ENCODE peak calls at places on chromosome 21, in ten cellular contexts. F, U, G, T, X, L, Y, Q, D and J are unnamed samples. For H3K9me3, the result is how much of the 10 kb centered on the place peaks cover.

GRCh38 chr21:31198575-31198974 is 145.5 kb downstream of the TIAM1 start:
- DNase-seq in F (no peak), U (peak), G (no peak), T (no peak), X (peak), L (no peak), Y (no peak), Q (peak), D (peak), J (no peak)

GRCh38 chr21:40019076-40019475 is 151.8 kb downstream of the PCP4 start:
- DNase-seq in F (no peak), U (no peak), G (no peak), T (no peak), X (no peak), L (no peak), Y (no peak), Q (no peak), D (no peak), J (no peak)

GRCh38 chr21:40671721-40672120 is 175.2 kb downstream of the DSCAM start:
- DNase-seq in F (no peak), U (no peak), G (no peak), T (no peak), X (no peak), L (no peak), Y (no peak), Q (no peak), D (no peak), J (no peak)

GRCh38 chr21:34215911-34216310 is 142.5 kb downstream of the MRPS6 start:
- DNase-seq in F (no peak), U (no peak), G (no peak), T (no peak), X (no peak), L (no peak), Y (no peak), Q (no peak), D (no peak), J (no peak)

GRCh38 chr21:28714795-28715464 is 277.7 kb downstream of the LTN1 start:
- DNase-seq in F (no peak), U (no peak), G (no peak), T (no peak), X (peak), L (no peak), Y (no peak), Q (no peak), D (no peak), J (no peak)

GRCh38 chr21:44805226-44805625 is 3.6 kb upstream of the UBE2G2 start:
- DNase-seq in F (no peak), U (no peak), G (no peak), T (no peak), X (no peak), L (no peak), Y (no peak), Q (no peak), D (no peak), J (no peak)

GRCh38 chr21:23438081-23438480 is 2169.2 kb downstream of the MRPL39 start:
- DNase-seq in F (no peak), U (no peak), G (no peak), T (no peak), X (no peak), L (no peak), Y (no peak), Q (no peak), D (no peak), J (no peak)

GRCh38 chr21:16241500-16241963 is 511.8 kb downstream of the USP25 start:
- DNase-seq in F (peak), U (no peak), G (no peak), T (no peak), X (no peak), L (no peak), Y (no peak), Q (no peak), D (no peak), J (no peak)

GRCh38 chr21:35476616-35477395 is 427.7 kb upstream of the RUNX1 start:
- DNase-seq in F (no peak), U (no peak), G (no peak), T (no peak), X (peak), L (no peak), Y (no peak), Q (no peak), D (no peak), J (no peak)

GRCh38 chr21:35002879-35003722 is 46.0 kb downstream of the RUNX1 start:
- DNase-seq in F (no peak), U (no peak), G (no peak), T (no peak), X (peak), L (no peak), Y (no peak), Q (no peak), D (no peak), J (no peak)

DNA sequence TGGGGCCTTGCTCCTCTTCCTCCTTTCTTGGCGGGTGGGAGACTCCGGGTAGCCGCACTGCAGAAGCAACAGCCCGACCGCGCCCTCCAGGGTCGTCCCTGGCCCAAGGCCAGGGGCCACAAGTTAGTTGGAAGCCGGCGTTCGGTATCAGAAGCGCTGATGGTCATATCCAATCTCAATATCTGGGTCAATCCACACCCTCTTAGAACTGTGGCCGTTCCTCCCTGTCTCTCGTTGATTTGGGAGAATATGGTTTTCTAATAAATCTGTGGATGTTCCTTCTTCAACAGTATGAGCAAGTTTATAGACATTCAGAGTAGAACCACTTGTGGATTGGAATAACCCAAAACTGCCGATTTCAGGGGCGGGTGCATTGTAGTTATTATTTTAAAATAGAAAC is 2.5 kb downstream of the OLIG2 start:
- DNase-seq in F (no peak), U (no peak), G (no peak), T (no peak), X (no peak), L (no peak), Y (no peak), Q (no peak), D (no peak), J (no peak)
- H3K9me3 ChIP-seq in F (under half), U (under half), G (under half), T (under half), X (under half), L (under half), Y (under half), Q (under half), D (under half), J (under half)

GRCh38 chr21:42395302-42395701 is 550 bp downstream of the TMPRSS3 start:
- DNase-seq in F (no peak), U (no peak), G (no peak), T (no peak), X (no peak), L (peak), Y (no peak), Q (no peak), D (no peak), J (no peak)

GRCh38 chr21:42391297-42391696 is 4.6 kb downstream of the TMPRSS3 start:
- DNase-seq in F (no peak), U (no peak), G (no peak), T (no peak), X (no peak), L (no peak), Y (no peak), Q (no peak), D (no peak), J (no peak)

GRCh38 chr21:42393443-42393950 is 2.4 kb downstream of the TMPRSS3 start:
- DNase-seq in F (no peak), U (no peak), G (no peak), T (no peak), X (no peak), L (no peak), Y (no peak), Q (no peak), D (no peak), J (no peak)

GRCh38 chr21:42390696-42391095 is 5.2 kb downstream of the TMPRSS3 start:
- DNase-seq in F (no peak), U (no peak), G (no peak), T (no peak), X (no peak), L (no peak), Y (no peak), Q (no peak), D (no peak), J (no peak)

GRCh38 chr21:42392731-42393442 is 3.0 kb downstream of the TMPRSS3 start:
- DNase-seq in F (no peak), U (no peak), G (no peak), T (no peak), X (no peak), L (no peak), Y (no peak), Q (no peak), D (no peak), J (no peak)
- H3K9me3 ChIP-seq in F (under half), U (under half), G (under half), T (under half), X (under half), L (under half), Y (under half), Q (under half), D (under half), J (under half)

GRCh38 chr21:46059195-46059594 is 38.7 kb upstream of the COL6A2 start:
- DNase-seq in F (no peak), U (no peak), G (no peak), T (no peak), X (no peak), L (no peak), Y (no peak), Q (no peak), D (peak), J (no peak)
- H3K9me3 ChIP-seq in F (under half), U (under half), G (under half), T (under half), X (under half), L (under half), Y (under half), Q (under half), D (under half), J (under half)

GRCh38 chr21:8994640-8995511 is 1526.5 kb upstream of the TPTE start:
- DNase-seq in F (no peak), U (no peak), G (no peak), T (no peak), X (no peak), L (no peak), Y (no peak), Q (no peak), D (no peak), J (no peak)

GRCh38 chr21:8993284-8993942 is 1528.0 kb upstream of the TPTE start:
- DNase-seq in F (no peak), U (no peak), G (no peak), T (no peak), X (no peak), L (no peak), Y (no peak), Q (no peak), D (no peak), J (no peak)

GRCh38 chr21:8991968-8992621 is 1529.3 kb upstream of the TPTE start:
- DNase-seq in F (no peak), U (no peak), G (no peak), T (no peak), X (no peak), L (no peak), Y (no peak), Q (no peak), D (no peak), J (no peak)

GRCh38 chr21:8992731-8993174 is 1528.6 kb upstream of the TPTE start:
- DNase-seq in F (peak), U (no peak), G (no peak), T (no peak), X (no peak), L (no peak), Y (no peak), Q (no peak), D (no peak), J (no peak)

DNA sequence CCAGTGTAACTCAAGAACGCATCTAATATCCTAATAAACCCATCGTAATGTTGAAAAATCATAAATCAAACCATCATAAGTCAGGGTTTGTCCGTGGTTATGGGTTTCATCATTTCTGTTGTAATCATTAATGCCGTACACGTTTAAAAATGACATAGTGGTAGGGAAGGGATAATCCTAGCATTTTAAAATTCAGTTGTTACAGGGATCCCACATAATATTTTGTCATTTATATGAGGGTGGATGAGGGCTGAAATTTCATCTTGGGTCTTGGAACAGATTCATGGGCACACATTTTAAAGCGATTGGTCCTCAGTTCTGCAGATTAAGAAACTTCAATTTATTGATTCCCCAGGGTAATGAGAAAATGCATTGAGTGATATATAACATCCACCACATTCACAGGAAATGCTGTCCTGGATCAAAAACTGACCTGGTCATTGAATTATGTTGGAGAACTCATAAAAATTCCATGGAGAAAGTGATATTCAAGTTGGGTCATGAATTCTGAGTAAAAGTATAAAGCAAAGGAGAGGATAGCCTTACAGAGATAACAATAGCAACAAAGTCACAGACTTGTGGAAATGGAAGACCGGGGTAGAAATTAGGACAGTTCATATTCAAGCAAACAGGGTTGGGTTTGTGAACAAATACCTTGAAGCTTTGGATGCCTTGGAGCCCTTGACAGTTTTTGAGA is 1527.3 kb upstream of the TPTE start:
- DNase-seq in F (no peak), U (no peak), G (no peak), T (no peak), X (no peak), L (no peak), Y (no peak), Q (no peak), D (no peak), J (no peak)
- H3K9me3 ChIP-seq in F (half or more), U (under half), G (under half), T (under half), X (under half), L (under half), Y (under half), Q (under half), D (half or more), J (under half)

GRCh38 chr21:26405735-26406361 is 167.2 kb downstream of the CYYR1 start:
- DNase-seq in F (peak), U (no peak), G (no peak), T (no peak), X (peak), L (no peak), Y (no peak), Q (peak), D (peak), J (no peak)

GRCh38 chr21:26409735-26410134 is 163.4 kb downstream of the CYYR1 start:
- DNase-seq in F (no peak), U (no peak), G (no peak), T (no peak), X (no peak), L (no peak), Y (no peak), Q (no peak), D (no peak), J (no peak)

GRCh38 chr21:26404288-26404687 is 168.8 kb downstream of the CYYR1 start:
- DNase-seq in F (no peak), U (no peak), G (no peak), T (no peak), X (no peak), L (no peak), Y (no peak), Q (no peak), D (no peak), J (no peak)

GRCh38 chr21:26405071-26405470 is 168.0 kb downstream of the CYYR1 start:
- DNase-seq in F (no peak), U (no peak), G (no peak), T (no peak), X (peak), L (no peak), Y (no peak), Q (peak), D (no peak), J (no peak)
- H3K9me3 ChIP-seq in F (under half), U (under half), G (under half), T (under half), X (under half), L (under half), Y (under half), Q (under half), D (under half), J (under half)